ENCODE peak calls at places on chromosomes 1 and 21, in four cellular contexts. K is HCT116, S is K562, J is SK-N-SH. C is an unnamed sample.

GRCh38 chr1:79694241-79694640 is 687.7 kb upstream of the ADGRL4 start:
- DNase-seq in S (no peak), K (no peak), J (no peak), C (no peak)

GRCh38 chr1:40868051-40868723 is 6.0 kb upstream of the CITED4 start:
- DNase-seq in J (no peak), S (peak), K (no peak), C (peak)

GRCh38 chr1:229792576-229792975 is 166.5 kb downstream of the URB2 start:
- DNase-seq in K (no peak), S (no peak), J (no peak), C (no peak)

GRCh38 chr1:240107058-240107684 is 15.5 kb downstream of the FMN2 start:
- DNase-seq in K (no peak), J (no peak), S (no peak), C (no peak)

GRCh38 chr1:184915463-184916080 is 58.7 kb downstream of the NIBAN1 start:
- DNase-seq in J (no peak), K (no peak), S (no peak), C (no peak)

GRCh38 chr1:178057863-178058576 is 35.9 kb upstream of the RASAL2 start:
- DNase-seq in K (no peak), S (no peak), J (no peak), C (no peak)

GRCh38 chr1:110455151-110455550 is 4.2 kb downstream of the PROK1 start:
- DNase-seq in S (peak), J (no peak), K (no peak), C (no peak)

GRCh38 chr1:243658596-243659105 is 191.4 kb downstream of the AKT3 start:
- DNase-seq in S (no peak), J (no peak), K (no peak), C (peak)

GRCh38 chr21:24899138-24899537 is 708.1 kb downstream of the MRPL39 start:
- DNase-seq in S (no peak), J (no peak), K (no peak), C (no peak)

GRCh38 chr1:167631987-167632680 is 2.1 kb downstream of the RCSD1 start:
- DNase-seq in J (no peak), K (no peak), S (peak), C (no peak)

GRCh38 chr1:57887973-57888491 is 464.2 kb upstream of the DAB1 start:
- DNase-seq in S (no peak), K (no peak), J (no peak), C (no peak)

GRCh38 chr1:91736146-91736998 is 149.6 kb downstream of the TGFBR3 start:
- DNase-seq in S (no peak), K (no peak), J (no peak), C (no peak)

GRCh38 chr1:51897699-51898031 is 19.1 kb upstream of the NRDC start:
- DNase-seq in J (no peak), K (peak), S (no peak), C (no peak)

GRCh38 chr1:26404641-26405040 is 6.0 kb upstream of the LIN28A start:
- DNase-seq in K (no peak), S (no peak), J (no peak), C (peak)

GRCh38 chr21:44892095-44892494 is 18.6 kb upstream of the PTTG1IP start:
- DNase-seq in K (no peak), J (no peak), S (no peak), C (no peak)

GRCh38 chr1:104531990-104532389 is 782.3 kb downstream of the AMY1C start:
- DNase-seq in J (no peak), S (no peak), K (no peak), C (no peak)

GRCh38 chr1:116674761-116675160 is 7.2 kb upstream of the IGSF3 start:
- DNase-seq in S (no peak), K (no peak), J (no peak), C (no peak)

GRCh38 chr1:162502928-162503327 is 5.3 kb downstream of the UHMK1 start:
- DNase-seq in K (no peak), S (no peak), J (no peak), C (no peak)

GRCh38 chr1:110089561-110090275 is 19.2 kb upstream of the ALX3 start:
- DNase-seq in K (no peak), S (peak), J (no peak), C (no peak)

GRCh38 chr1:7478142-7478796 is 292.8 kb upstream of the VAMP3 start:
- DNase-seq in S (no peak), K (no peak), J (peak), C (no peak)

GRCh38 chr1:6007318-6008083 is 15.3 kb upstream of the NPHP4 start:
- DNase-seq in S (peak), K (no peak), J (no peak), C (no peak)

GRCh38 chr1:220880726-220881506 is 1.7 kb downstream of the HLX start:
- DNase-seq in K (no peak), S (peak), J (peak), C (peak)

GRCh38 chr1:41073971-41074370 is 52.4 kb upstream of the SLFNL1 start:
- DNase-seq in K (no peak), J (no peak), S (no peak), C (no peak)

GRCh38 chr1:6419803-6420593 is at the start of gene HES2:
- DNase-seq in J (peak), S (peak), K (no peak), C (peak)

GRCh38 chr1:2312589-2313301 is 78.6 kb downstream of the MORN1 start:
- DNase-seq in J (no peak), S (no peak), K (no peak), C (no peak)

GRCh38 chr1:183285746-183286145 is 99.7 kb downstream of the LAMC2 start:
- DNase-seq in J (no peak), S (no peak), K (no peak), C (no peak)

GRCh38 chr1:87478231-87478630 is 149.6 kb downstream of the LMO4 start:
- DNase-seq in K (peak), J (no peak), S (peak), C (peak)

GRCh38 chr1:84550826-84551225 is 23.4 kb downstream of the CTBS start:
- DNase-seq in J (no peak), K (no peak), S (no peak), C (no peak)

GRCh38 chr1:245240648-245241165 is 85.9 kb downstream of the KIF26B start:
- DNase-seq in K (no peak), J (no peak), S (no peak), C (no peak)

GRCh38 chr1:248215880-248216279 is 15.3 kb upstream of the OR2M4 start:
- DNase-seq in S (no peak), J (no peak), K (no peak), C (no peak)

GRCh38 chr1:202249846-202250245 is 56.2 kb downstream of the LGR6 start:
- DNase-seq in J (no peak), K (no peak), S (no peak), C (no peak)

DNA sequence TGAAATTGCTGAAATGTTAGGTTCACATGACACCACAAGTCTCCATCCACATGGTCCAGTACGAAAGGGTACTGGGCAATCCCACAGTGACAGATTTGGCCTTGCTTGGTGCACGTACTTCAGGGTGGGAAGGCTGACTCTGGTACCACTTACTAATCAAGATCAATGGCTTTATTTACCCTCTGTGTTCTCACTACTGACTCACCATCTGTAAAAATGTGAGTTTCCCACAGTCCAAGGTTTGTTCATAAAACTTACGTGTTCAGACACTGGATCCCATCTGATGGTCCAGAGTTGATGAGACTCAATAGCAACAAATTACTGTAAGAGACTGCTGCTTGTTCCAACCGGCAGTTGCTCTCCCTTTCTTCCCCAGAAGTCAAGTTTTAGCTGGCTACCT is 231.7 kb downstream of the LMX1A start:
- DNase-seq in S (no peak), J (no peak), K (no peak), C (no peak)
- TF ChIP-seq JUND in S (no peak), J (no peak), K (no peak), C (no peak)

DNA sequence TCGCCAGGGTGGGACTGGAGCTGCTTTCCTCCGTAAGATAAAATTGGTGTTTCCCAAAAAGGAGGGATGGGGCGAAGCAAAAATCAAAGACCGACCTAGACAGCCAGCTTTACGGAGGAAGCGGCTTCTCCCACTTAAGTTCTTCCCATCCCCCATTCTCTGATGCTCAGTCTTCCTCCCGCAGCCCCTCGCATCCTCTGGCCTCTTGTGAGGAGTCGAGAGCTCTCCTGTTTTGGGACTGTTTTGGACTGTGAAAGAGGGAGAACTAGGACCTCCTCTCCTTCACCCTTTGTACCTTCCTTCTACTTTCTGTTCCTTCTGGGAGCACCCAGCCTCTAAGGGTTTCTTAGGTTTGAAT is 633 bp downstream of the CTTNBP2NL start:
- DNase-seq in J (no peak), K (no peak), S (no peak), C (no peak)
- TF ChIP-seq JUND in J (no peak), K (no peak), S (no peak), C (no peak)

GRCh38 chr1:50181027-50181663 is 72.4 kb downstream of the ELAVL4 start:
- DNase-seq in S (no peak), J (no peak), K (no peak), C (peak)
- TF ChIP-seq JUND in S (no peak), J (no peak), K (no peak), C (no peak)

DNA sequence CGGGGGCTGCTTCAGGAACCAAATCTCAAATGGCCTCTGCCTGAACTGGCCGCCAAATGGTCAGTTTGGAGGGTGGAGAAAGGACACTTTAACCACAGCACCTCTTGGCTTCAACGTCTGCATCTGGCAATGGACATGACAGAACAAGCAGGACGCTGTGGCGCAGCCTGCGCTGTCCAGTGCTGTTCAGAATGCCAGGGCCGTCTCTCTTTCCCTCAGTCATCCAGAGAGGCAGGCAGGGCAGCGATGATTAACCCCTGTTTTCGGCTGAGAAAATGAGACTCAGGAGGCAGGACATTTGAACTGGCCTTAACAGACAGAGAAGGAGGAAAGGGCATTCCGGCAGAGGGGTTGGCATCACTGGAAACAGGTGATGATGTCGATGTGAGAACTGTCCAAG is 48.6 kb downstream of the GLIS1 start:
- DNase-seq in S (no peak), J (no peak), K (no peak), C (no peak)
- TF ChIP-seq JUND in S (no peak), J (no peak), K (no peak), C (no peak)

GRCh38 chr1:8745749-8746390 is 71.6 kb downstream of the RERE start:
- DNase-seq in S (no peak), K (no peak), J (no peak), C (peak)

GRCh38 chr1:8742022-8742924 is 75.2 kb downstream of the RERE start:
- DNase-seq in S (no peak), K (no peak), J (no peak), C (peak)

GRCh38 chr1:8736927-8737326 is 80.5 kb downstream of the RERE start:
- DNase-seq in K (no peak), S (no peak), J (no peak), C (no peak)

GRCh38 chr1:8739377-8739776 is 78.1 kb downstream of the RERE start:
- DNase-seq in S (peak), J (no peak), K (no peak), C (peak)

DNA sequence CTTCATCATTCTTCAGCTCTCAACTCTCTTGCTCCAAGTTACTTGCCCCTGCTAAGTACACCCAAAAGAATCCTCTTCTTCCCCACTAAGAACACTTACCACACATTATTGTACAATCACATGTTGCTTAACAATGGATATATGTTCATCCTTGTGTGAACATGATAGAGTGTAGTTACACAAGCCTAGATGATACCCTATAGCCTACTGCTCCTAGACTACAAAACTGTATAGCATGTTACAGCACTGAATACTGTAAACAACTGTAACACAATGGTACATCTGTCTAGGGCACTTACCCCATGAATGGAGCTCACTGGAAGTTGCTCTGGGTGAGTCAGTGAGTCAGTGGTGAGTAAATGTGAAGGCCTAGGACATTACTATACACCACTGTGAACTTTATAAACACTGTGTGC is 77.4 kb downstream of the RERE start:
- DNase-seq in K (no peak), S (no peak), J (no peak), C (no peak)
- TF ChIP-seq JUND in K (no peak), S (no peak), J (no peak), C (no peak)

GRCh38 chr1:246597340-246597739 is 31.1 kb downstream of the CNST start:
- DNase-seq in K (no peak), J (no peak), S (no peak), C (no peak)
- TF ChIP-seq JUND in K (no peak), J (no peak), S (no peak), C (no peak)

DNA sequence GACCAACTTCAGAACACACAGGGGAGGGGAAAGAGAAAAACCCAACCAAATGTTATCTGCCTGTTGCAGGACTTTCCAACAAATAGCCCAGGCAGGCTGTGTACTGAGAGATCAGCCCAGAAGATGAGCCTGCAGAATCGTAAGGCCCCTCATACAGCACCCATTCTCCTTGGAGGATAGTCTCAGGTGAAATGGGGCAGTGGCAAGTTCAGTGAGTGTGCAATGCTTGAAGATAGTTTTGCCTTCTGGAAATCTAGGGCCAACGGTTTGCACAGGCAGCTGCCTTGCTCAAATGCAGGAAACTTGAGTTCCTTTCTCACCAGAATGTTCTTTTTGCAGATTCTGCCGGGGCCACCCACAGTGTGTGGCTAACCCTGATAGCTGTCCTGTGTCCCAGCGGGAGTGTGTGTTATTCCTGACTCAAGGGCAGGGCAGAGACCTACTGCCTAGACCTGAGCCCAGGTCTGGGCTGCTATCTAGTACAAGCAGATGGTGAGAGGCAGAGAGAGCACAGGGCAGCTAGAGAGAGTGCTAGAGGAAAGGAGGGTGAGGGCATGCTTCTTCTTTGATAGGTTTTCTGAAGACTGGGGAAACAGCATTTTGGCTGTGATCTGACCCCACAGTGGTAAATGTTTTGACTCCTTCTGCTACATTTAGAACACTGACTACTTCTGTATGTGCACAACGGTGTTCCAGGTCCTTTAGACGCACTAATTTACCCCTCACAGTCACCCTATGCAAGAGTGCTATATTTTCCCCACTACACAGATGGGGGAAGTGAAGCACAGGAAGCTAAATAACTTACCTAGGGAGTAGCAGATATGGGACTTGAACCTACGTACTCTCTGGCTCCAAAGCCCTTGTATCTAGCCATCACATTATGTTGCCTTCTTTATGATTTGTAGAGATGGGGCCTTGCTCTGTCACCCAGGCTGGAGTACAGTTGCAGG is 49.0 kb downstream of the GADD45A start:
- DNase-seq in K (no peak), J (no peak), S (peak), C (no peak)
- TF ChIP-seq JUND in K (no peak), J (no peak), S (peak), C (no peak)

DNA sequence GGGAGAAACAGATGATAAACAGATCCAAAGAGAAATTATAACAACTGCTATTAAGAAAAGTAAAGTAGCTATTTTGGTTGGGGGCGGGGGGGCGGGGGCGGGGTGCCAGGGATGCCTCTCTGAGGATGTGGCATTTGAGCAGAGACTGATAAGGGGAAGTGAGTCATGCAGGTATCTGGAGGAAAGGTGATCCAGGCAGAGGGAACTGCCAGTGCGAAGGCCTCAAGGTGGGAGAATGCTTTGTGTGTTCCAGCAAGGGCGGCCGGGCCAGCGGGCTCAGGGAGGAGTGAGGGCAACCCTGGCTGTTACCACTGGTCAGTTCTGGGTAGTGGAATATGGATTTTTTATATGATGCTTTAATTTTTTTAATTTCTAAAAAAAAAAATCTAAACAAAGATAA is 7.0 kb upstream of the TNFRSF1B start:
- DNase-seq in J (no peak), S (no peak), K (peak), C (no peak)
- TF ChIP-seq JUND in J (no peak), S (peak), K (peak), C (no peak)

GRCh38 chr21:43797925-43798715 is 8.7 kb downstream of the RRP1 start:
- DNase-seq in J (no peak), K (no peak), S (no peak), C (no peak)
- TF ChIP-seq JUND in J (no peak), K (no peak), S (no peak), C (no peak)

DNA sequence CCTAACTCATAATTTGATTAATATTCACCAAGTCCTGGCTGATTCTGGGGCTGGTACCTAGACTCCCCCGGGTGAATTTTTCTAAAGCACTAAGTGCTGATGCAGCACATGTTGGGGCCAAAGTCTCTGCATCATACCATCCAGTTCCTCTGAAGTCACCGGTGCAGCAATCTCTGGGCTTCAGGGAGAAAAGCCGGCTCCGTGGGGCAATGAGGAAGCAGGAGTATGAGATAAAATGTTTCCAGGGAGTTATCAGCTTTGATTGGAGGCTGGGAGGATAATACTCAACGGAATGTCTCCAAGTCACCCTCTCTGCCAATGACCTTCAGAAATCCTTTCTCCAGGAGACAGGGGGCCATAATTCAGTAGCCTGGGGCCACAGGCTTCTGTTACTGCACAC is 1.2 kb downstream of the FCAMR start:
- DNase-seq in S (no peak), K (no peak), J (no peak), C (no peak)
- TF ChIP-seq JUND in S (no peak), K (no peak), J (no peak), C (no peak)